ENCODE peak calls at places on chromosomes 7 and 10, in four cellular contexts. One of them, this sample, is unnamed. For H3K4me1, the result is how much of the 10 kb centered on the place peaks cover.

GRCh38 chr7:10040674-10041073 is 933.0 kb upstream of the PHF14 start:
- DNase-seq in esophagus squamous epithelium: no peak
- DNase-seq in sigmoid colon: no peak
- DNase-seq in uterus: no peak
- DNase-seq in this sample: no peak

GRCh38 chr10:42970451-42971250 is 106.2 kb upstream of the RET start:
- DNase-seq in esophagus squamous epithelium: no peak
- DNase-seq in sigmoid colon: peak
- DNase-seq in uterus: peak
- DNase-seq in this sample: peak

GRCh38 chr7:98281757-98282652 is 519 bp downstream of the BRI3 start:
- DNase-seq in esophagus squamous epithelium: no peak
- DNase-seq in sigmoid colon: peak
- DNase-seq in uterus: peak
- DNase-seq in this sample: peak

GRCh38 chr7:88243345-88243909 is 23.6 kb upstream of the SRI start:
- DNase-seq in esophagus squamous epithelium: no peak
- DNase-seq in sigmoid colon: no peak
- DNase-seq in uterus: no peak
- DNase-seq in this sample: no peak

GRCh38 chr7:36875794-36876193 is 151.5 kb upstream of the AOAH start:
- DNase-seq in esophagus squamous epithelium: no peak
- DNase-seq in sigmoid colon: no peak
- DNase-seq in uterus: no peak
- DNase-seq in this sample: no peak

GRCh38 chr7:121126801-121127534 is 138.5 kb downstream of the CPED1 start:
- DNase-seq in esophagus squamous epithelium: no peak
- DNase-seq in sigmoid colon: no peak
- DNase-seq in uterus: no peak
- DNase-seq in this sample: no peak

GRCh38 chr10:89279449-89279869 is 22.4 kb upstream of the IFIT2 start:
- DNase-seq in esophagus squamous epithelium: no peak
- DNase-seq in sigmoid colon: no peak
- DNase-seq in uterus: no peak
- DNase-seq in this sample: no peak

GRCh38 chr10:11218395-11218794 is 200.7 kb downstream of the CELF2 start:
- DNase-seq in esophagus squamous epithelium: no peak
- DNase-seq in sigmoid colon: no peak
- DNase-seq in uterus: no peak
- DNase-seq in this sample: no peak

GRCh38 chr10:50593523-50593922 is 30.2 kb downstream of the SGMS1 start:
- DNase-seq in esophagus squamous epithelium: no peak
- DNase-seq in sigmoid colon: no peak
- DNase-seq in uterus: no peak
- DNase-seq in this sample: no peak

GRCh38 chr7:115274-115911 is 77.0 kb upstream of the FAM20C start:
- DNase-seq in esophagus squamous epithelium: no peak
- DNase-seq in sigmoid colon: peak
- DNase-seq in uterus: no peak
- DNase-seq in this sample: no peak

GRCh38 chr7:116630357-116630756 is 41.6 kb upstream of the MET start:
- DNase-seq in esophagus squamous epithelium: no peak
- DNase-seq in sigmoid colon: no peak
- DNase-seq in uterus: no peak
- DNase-seq in this sample: no peak

GRCh38 chr10:91511549-91512330 is 101.6 kb downstream of the HECTD2 start:
- DNase-seq in esophagus squamous epithelium: no peak
- DNase-seq in sigmoid colon: no peak
- DNase-seq in uterus: no peak
- DNase-seq in this sample: no peak

GRCh38 chr10:69847883-69848282 is 46.2 kb downstream of the COL13A1 start:
- DNase-seq in esophagus squamous epithelium: no peak
- DNase-seq in sigmoid colon: no peak
- DNase-seq in uterus: no peak
- DNase-seq in this sample: no peak

GRCh38 chr7:142443614-142444013 is 185.8 kb upstream of the PRSS58 start:
- DNase-seq in esophagus squamous epithelium: no peak
- DNase-seq in sigmoid colon: no peak
- DNase-seq in uterus: no peak
- DNase-seq in this sample: no peak

GRCh38 chr10:121598261-121599249 is at the start of gene FGFR2:
- DNase-seq in esophagus squamous epithelium: no peak
- DNase-seq in sigmoid colon: peak
- DNase-seq in uterus: peak
- DNase-seq in this sample: peak

GRCh38 chr10:50538473-50539398 is 85.0 kb downstream of the SGMS1 start:
- DNase-seq in esophagus squamous epithelium: no peak
- DNase-seq in sigmoid colon: no peak
- DNase-seq in uterus: no peak
- DNase-seq in this sample: no peak

GRCh38 chr10:103648231-103648950 is 154.9 kb downstream of the NEURL1 start:
- DNase-seq in esophagus squamous epithelium: no peak
- DNase-seq in sigmoid colon: no peak
- DNase-seq in uterus: peak
- DNase-seq in this sample: no peak
- H3K4me1 ChIP-seq in esophagus squamous epithelium: half or more
- H3K4me1 ChIP-seq in sigmoid colon: half or more
- H3K4me1 ChIP-seq in uterus: half or more
- H3K4me1 ChIP-seq in this sample: half or more

DNA sequence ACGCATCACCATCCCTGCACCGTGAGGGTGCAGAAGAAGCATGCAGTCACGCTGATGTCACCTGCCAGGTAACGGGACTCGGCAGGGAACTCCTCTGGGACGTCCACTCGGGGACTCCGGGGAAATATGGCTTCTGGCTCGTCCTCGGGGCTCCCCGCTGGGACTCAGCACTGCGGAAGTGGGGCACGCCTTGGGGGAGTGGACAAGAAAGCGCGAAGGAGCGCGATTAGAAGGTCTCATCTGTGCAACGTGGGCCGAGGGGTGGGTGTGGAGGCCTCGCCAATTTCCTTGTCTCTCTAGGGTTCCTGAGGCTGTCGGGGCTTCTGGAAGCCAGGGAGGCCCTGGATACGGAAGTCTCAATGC is 949 bp downstream of the ANKMY2 start:
- DNase-seq in esophagus squamous epithelium: no peak
- DNase-seq in sigmoid colon: peak
- DNase-seq in uterus: peak
- DNase-seq in this sample: peak
- TF ChIP-seq POLR2A in esophagus squamous epithelium: no peak
- TF ChIP-seq POLR2A in sigmoid colon: peak
- TF ChIP-seq POLR2A in uterus: no peak
- TF ChIP-seq POLR2A in this sample: no peak

GRCh38 chr7:159063046-159063840 is 81.4 kb downstream of the VIPR2 start:
- DNase-seq in esophagus squamous epithelium: no peak
- DNase-seq in sigmoid colon: no peak
- DNase-seq in uterus: no peak
- DNase-seq in this sample: no peak
- TF ChIP-seq CTCF in esophagus squamous epithelium: no peak
- TF ChIP-seq CTCF in sigmoid colon: no peak
- TF ChIP-seq CTCF in uterus: no peak
- TF ChIP-seq CTCF in this sample: no peak

DNA sequence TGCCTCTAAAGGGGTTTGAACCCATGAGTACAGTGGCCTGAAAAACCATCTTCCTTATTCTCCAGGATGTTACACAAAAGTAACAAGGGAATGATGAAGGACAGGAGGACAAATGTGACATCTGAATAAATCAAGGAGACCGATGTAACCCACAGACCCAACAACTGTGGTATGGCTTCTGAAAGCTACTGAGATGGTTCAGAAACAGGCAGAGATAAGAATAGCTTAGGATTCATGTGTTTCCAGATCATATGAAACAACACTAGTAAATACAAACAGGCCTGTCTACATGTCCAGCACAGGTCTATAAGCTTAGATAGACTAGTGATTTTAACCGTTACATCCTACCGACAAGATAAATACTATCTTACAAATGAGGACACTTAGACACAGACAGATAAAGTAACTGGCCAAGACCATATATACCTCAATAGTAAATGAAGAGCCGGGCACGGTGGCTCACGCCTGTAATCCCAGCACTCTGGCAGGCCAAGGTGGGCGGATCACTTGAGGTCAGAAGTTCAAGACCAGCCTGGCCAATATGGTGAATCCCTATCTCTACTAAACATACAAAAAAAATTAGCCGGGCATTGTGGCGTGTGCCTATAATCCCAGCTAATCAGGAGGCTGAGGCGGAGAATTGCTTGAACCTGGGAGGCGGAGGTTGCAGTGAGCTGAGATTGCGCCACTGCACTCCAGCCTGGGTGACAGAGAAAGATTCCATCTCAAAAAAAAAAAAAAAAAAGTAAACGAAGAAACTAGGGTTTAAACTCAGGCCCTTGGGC is 88.7 kb downstream of the SORBS1 start:
- DNase-seq in esophagus squamous epithelium: no peak
- DNase-seq in sigmoid colon: no peak
- DNase-seq in uterus: no peak
- DNase-seq in this sample: no peak
- H3K4me1 ChIP-seq in esophagus squamous epithelium: half or more
- H3K4me1 ChIP-seq in sigmoid colon: half or more
- H3K4me1 ChIP-seq in uterus: under half
- H3K4me1 ChIP-seq in this sample: under half

GRCh38 chr10:2985729-2986232 is 81.6 kb upstream of the PFKP start:
- DNase-seq in esophagus squamous epithelium: no peak
- DNase-seq in sigmoid colon: no peak
- DNase-seq in uterus: no peak
- DNase-seq in this sample: no peak
- TF ChIP-seq POLR2A in esophagus squamous epithelium: no peak
- TF ChIP-seq POLR2A in sigmoid colon: no peak
- TF ChIP-seq POLR2A in uterus: no peak
- TF ChIP-seq POLR2A in this sample: no peak

DNA sequence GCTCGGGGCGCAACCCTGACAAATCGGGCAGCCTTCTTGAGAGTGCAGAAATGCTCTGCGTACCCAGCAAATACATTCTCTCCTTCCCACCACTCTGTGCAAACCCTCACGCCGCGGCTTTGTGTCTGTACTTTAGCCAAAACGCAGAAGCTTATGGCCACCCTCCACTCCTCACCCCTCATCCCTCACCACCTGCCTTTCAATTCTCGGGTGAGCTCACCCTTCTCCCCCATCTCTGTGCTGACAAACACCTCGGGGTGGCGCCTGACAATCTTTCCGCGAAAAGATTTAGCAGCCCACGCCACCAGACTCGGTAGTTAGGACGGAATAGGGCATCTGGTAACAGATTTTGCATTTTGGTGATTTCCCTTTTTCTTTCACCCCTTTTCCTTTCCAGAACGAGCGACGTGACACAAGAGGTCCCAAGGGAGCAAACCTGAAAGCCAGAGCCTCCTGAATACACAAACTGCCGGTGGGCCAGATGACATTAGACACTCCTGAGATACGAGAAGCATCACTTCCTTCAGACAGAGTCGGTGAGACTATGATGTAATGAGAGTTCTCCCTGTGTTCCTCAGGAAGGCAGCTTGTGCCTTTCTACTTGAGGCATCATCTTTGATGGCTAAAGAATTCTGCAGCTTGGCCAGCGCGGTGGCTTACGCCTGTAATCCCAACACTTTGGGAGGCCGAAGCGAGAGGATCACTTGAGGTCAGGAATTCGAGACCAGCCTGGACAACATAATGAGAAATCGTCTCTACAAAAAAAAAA is 663 bp upstream of the ATAD1 start:
- DNase-seq in esophagus squamous epithelium: no peak
- DNase-seq in sigmoid colon: peak
- DNase-seq in uterus: peak
- DNase-seq in this sample: no peak
- TF ChIP-seq CTCF in esophagus squamous epithelium: no peak
- TF ChIP-seq CTCF in sigmoid colon: no peak
- TF ChIP-seq CTCF in uterus: no peak
- TF ChIP-seq CTCF in this sample: no peak

DNA sequence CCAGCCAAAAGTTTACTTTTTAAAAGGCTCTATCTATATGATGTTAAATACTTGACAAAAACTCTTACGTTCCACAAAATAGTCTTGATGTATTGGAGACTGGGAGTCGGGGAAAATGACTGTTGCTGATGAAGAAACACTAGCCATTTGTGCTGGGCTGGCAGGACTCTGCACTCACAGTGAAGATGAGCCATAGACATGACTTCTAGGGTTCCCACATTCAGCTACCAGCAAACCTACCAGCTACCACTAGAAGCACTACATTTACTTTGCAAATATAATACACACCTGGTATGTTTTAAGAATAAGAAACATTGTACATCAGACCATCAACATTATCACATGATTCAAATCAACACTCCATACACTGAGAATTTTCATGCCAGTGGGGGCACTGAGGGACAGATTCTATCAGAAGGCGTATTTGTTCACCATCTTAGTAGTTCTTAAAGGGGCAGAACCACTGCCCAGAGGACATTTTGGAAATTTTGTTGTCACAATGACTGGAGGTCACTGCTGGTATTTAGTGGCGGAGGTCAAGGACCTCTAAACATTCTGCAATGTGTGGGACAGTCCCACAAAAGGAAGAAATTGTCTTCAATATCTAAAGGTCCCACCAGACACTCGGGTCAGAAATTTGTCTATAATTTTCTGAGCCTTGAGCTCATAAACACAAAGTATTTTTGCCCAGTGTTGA is 52.3 kb downstream of the PARD3 start:
- DNase-seq in esophagus squamous epithelium: no peak
- DNase-seq in sigmoid colon: no peak
- DNase-seq in uterus: no peak
- DNase-seq in this sample: no peak
- H3K4me1 ChIP-seq in esophagus squamous epithelium: half or more
- H3K4me1 ChIP-seq in sigmoid colon: half or more
- H3K4me1 ChIP-seq in uterus: under half
- H3K4me1 ChIP-seq in this sample: under half

DNA sequence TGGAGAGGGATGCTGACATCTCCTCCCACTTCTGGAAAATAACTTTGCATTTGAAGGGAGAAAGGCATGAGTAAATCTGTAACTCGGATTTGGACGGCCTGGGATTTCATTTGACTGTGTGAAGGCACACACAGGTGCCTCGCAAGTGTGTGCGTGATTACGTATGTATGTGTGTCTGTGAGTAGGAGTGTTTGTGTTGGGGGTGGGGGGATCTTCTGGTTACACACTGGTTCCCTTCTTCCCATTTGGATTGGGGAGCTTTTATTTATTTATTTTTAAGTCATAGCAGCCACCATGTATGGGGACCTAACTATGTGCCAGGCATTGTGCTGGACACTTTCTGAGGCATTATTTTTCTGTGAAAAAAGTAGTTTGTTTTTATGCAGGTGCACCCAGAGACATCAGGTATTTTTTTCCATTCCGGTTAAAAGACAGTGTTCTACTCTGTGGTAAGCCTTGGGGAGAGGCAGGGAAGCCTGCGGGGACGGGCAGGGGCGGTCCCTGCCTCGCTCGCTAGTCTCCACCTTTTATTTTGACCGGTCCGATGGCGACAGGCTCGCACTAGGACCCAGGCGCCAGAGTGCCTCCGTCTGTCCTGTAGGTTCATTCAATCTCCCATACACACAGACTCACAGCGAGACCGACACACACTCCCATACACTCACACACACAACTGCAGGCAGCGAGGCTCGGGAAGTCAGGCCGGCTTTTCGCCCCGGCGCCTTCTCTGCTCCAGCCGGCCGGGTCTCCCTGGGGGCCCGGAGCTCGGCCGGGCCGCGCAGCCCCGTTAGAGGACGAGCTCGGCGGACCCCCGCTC is at the start of gene MXI1:
- DNase-seq in esophagus squamous epithelium: peak
- DNase-seq in sigmoid colon: peak
- DNase-seq in uterus: peak
- DNase-seq in this sample: peak
- TF ChIP-seq POLR2A in esophagus squamous epithelium: no peak
- TF ChIP-seq POLR2A in sigmoid colon: no peak
- TF ChIP-seq POLR2A in uterus: peak
- TF ChIP-seq POLR2A in this sample: peak

This sample was measured in ovary.